ENCODE peak calls at places on chromosomes 3 and 15, in eight cellular contexts. O is putamen; D is dorsolateral prefrontal cortex; U is activated T-helper 1 cell treated with anti-CD3 and anti-CD28 coated beads, Interleukin-2, amount 50 U/mL, for 16 hours; Q is cardiac muscle cell; A is DMS153; T is choroid plexus epithelial cell; Z is NCI-H510A. C is an unnamed sample.

GRCh38 chr3:129622933-129623332 is 16.5 kb upstream of the PLXND1 start:
- DNase-seq in T (no peak), Q (no peak), O (no peak), A (no peak), D (no peak), U (no peak), Z (no peak), C (no peak)

GRCh38 chr15:60757831-60758570 is 279.1 kb upstream of the ICE2 start:
- DNase-seq in U (no peak), A (no peak), D (no peak), Z (no peak), Q (peak; percentile 10), O (no peak), T (peak; percentile 35), C (no peak)

GRCh38 chr3:168269019-168269418 is 173.3 kb upstream of the GOLIM4 start:
- DNase-seq in O (no peak), T (no peak), U (no peak), D (no peak), A (no peak), Z (no peak), Q (no peak), C (no peak)

GRCh38 chr15:56244237-56244810 is 645 bp upstream of the RFX7 start:
- DNase-seq in U (peak; percentile 9), A (peak; percentile 12), Q (peak; percentile 82), O (peak; percentile 78), D (peak; percentile 67), Z (peak; percentile 54), T (peak; percentile 80), C (peak; percentile 79)

GRCh38 chr3:4425707-4426106 is 41.4 kb downstream of the SUMF1 start:
- DNase-seq in Z (no peak), A (no peak), Q (no peak), D (no peak), O (no peak), U (no peak), T (peak; percentile 56), C (peak; percentile 10)

GRCh38 chr3:16474304-16474703 is 39.2 kb downstream of the RFTN1 start:
- DNase-seq in T (peak; percentile 65), Q (peak; percentile 46), A (no peak), D (no peak), U (no peak), O (no peak), Z (no peak), C (peak; percentile 92)

GRCh38 chr15:94282269-94283250 is 51.2 kb downstream of the MCTP2 start:
- DNase-seq in O (no peak), Q (no peak), A (no peak), U (no peak), T (peak; percentile 36), D (no peak), Z (no peak), C (peak; percentile 31)

GRCh38 chr3:189792046-189792929 is 161.1 kb downstream of the TP63 start:
- DNase-seq in Z (no peak), U (no peak), A (no peak), Q (no peak), D (no peak), O (no peak), T (no peak), C (no peak)

GRCh38 chr3:112519424-112520001 is 20.2 kb upstream of the BTLA start:
- DNase-seq in U (no peak), O (peak; percentile 65), A (peak; percentile 4), T (peak; percentile 93), D (no peak), Z (no peak), Q (peak; percentile 88), C (peak; percentile 55)

GRCh38 chr3:141401095-141401494 is 32.8 kb downstream of the ZBTB38 start:
- DNase-seq in D (no peak), T (no peak), U (no peak), O (no peak), Q (no peak), Z (no peak), A (no peak), C (no peak)

GRCh38 chr3:127753338-127753737 is 69.0 kb downstream of the MGLL start:
- DNase-seq in O (no peak), Q (no peak), D (no peak), T (no peak), A (no peak), U (no peak), Z (no peak), C (no peak)

C was measured in astrocyte.